ENCODE peak calls at places on chromosomes 3 and 15, in four cellular contexts. One of them, this sample, is unnamed.
A peak's percentile ranks its signal among the peaks of the same experiment; 100 is the strongest.

GRCh38 chr15:31476866-31477265 is 150.2 kb downstream of the KLF13 start:
- DNase-seq in stimulated activated CD4-positive, alpha-beta T cell treated with anti-CD3 and anti-CD28 coated beads, Interleukin-4, amount 100 ng/mL, for 48 hours: no peak
- DNase-seq in midbrain: no peak
- DNase-seq in bronchial epithelial cell: no peak
- DNase-seq in this sample: no peak

GRCh38 chr3:135641771-135642170 is 323.8 kb upstream of the PPP2R3A start:
- DNase-seq in stimulated activated CD4-positive, alpha-beta T cell treated with anti-CD3 and anti-CD28 coated beads, Interleukin-4, amount 100 ng/mL, for 48 hours: no peak
- DNase-seq in bronchial epithelial cell: no peak
- DNase-seq in midbrain: no peak
- DNase-seq in this sample: no peak

GRCh38 chr15:74830868-74831267 is 4.4 kb downstream of the CPLX3 start:
- DNase-seq in midbrain: peak; percentile 62
- DNase-seq in stimulated activated CD4-positive, alpha-beta T cell treated with anti-CD3 and anti-CD28 coated beads, Interleukin-4, amount 100 ng/mL, for 48 hours: no peak
- DNase-seq in bronchial epithelial cell: no peak
- DNase-seq in this sample: no peak

GRCh38 chr3:117692416-117692995 is 982.9 kb downstream of the TUSC7 start:
- DNase-seq in stimulated activated CD4-positive, alpha-beta T cell treated with anti-CD3 and anti-CD28 coated beads, Interleukin-4, amount 100 ng/mL, for 48 hours: no peak
- DNase-seq in bronchial epithelial cell: peak; percentile 72
- DNase-seq in midbrain: no peak
- DNase-seq in this sample: no peak

GRCh38 chr3:86149054-86149453 is 841.9 kb downstream of the VGLL3 start:
- DNase-seq in stimulated activated CD4-positive, alpha-beta T cell treated with anti-CD3 and anti-CD28 coated beads, Interleukin-4, amount 100 ng/mL, for 48 hours: no peak
- DNase-seq in midbrain: no peak
- DNase-seq in bronchial epithelial cell: no peak
- DNase-seq in this sample: no peak

GRCh38 chr3:48155122-48155521 is 33.1 kb downstream of the CDC25A start:
- DNase-seq in midbrain: no peak
- DNase-seq in stimulated activated CD4-positive, alpha-beta T cell treated with anti-CD3 and anti-CD28 coated beads, Interleukin-4, amount 100 ng/mL, for 48 hours: no peak
- DNase-seq in bronchial epithelial cell: peak; percentile 97
- DNase-seq in this sample: no peak

GRCh38 chr3:62131050-62131449 is 242.3 kb downstream of the FEZF2 start:
- DNase-seq in bronchial epithelial cell: no peak
- DNase-seq in stimulated activated CD4-positive, alpha-beta T cell treated with anti-CD3 and anti-CD28 coated beads, Interleukin-4, amount 100 ng/mL, for 48 hours: no peak
- DNase-seq in midbrain: no peak
- DNase-seq in this sample: no peak

GRCh38 chr15:38941399-38941953 is 376.9 kb upstream of the RASGRP1 start:
- DNase-seq in midbrain: no peak
- DNase-seq in bronchial epithelial cell: peak; percentile 17
- DNase-seq in stimulated activated CD4-positive, alpha-beta T cell treated with anti-CD3 and anti-CD28 coated beads, Interleukin-4, amount 100 ng/mL, for 48 hours: no peak
- DNase-seq in this sample: peak; percentile 88

GRCh38 chr3:42906085-42906904 is at the start of gene ZNF662:
- DNase-seq in midbrain: peak; percentile 49
- DNase-seq in bronchial epithelial cell: no peak
- DNase-seq in stimulated activated CD4-positive, alpha-beta T cell treated with anti-CD3 and anti-CD28 coated beads, Interleukin-4, amount 100 ng/mL, for 48 hours: no peak
- DNase-seq in this sample: no peak

GRCh38 chr3:140903196-140903595 is 38.4 kb upstream of the SLC25A36 start:
- DNase-seq in midbrain: no peak
- DNase-seq in stimulated activated CD4-positive, alpha-beta T cell treated with anti-CD3 and anti-CD28 coated beads, Interleukin-4, amount 100 ng/mL, for 48 hours: no peak
- DNase-seq in bronchial epithelial cell: peak; percentile 18
- DNase-seq in this sample: no peak

GRCh38 chr3:107676469-107677309 is 153.9 kb downstream of the BBX start:
- DNase-seq in bronchial epithelial cell: peak; percentile 51
- DNase-seq in stimulated activated CD4-positive, alpha-beta T cell treated with anti-CD3 and anti-CD28 coated beads, Interleukin-4, amount 100 ng/mL, for 48 hours: no peak
- DNase-seq in midbrain: peak; percentile 47
- DNase-seq in this sample: peak; percentile 59

GRCh38 chr3:147393261-147393964 is 12.9 kb downstream of the ZIC4 start:
- DNase-seq in midbrain: peak; percentile 66
- DNase-seq in stimulated activated CD4-positive, alpha-beta T cell treated with anti-CD3 and anti-CD28 coated beads, Interleukin-4, amount 100 ng/mL, for 48 hours: no peak
- DNase-seq in bronchial epithelial cell: no peak
- DNase-seq in this sample: peak; percentile 81